ENCODE peak calls at places on chromosomes 6 and 20, in five cellular contexts. N is amygdala, L is mesenteric fat pad, W is IMR-90, G is fibroblast of lung. U is an unnamed sample.

GRCh38 chr6:1094306-1094705 is 217.6 kb upstream of the FOXQ1 start:
- DNase-seq in G (no peak), N (no peak), W (peak), L (no peak), U (no peak)

GRCh38 chr6:13496508-13497180 is 9.2 kb upstream of the GFOD1 start:
- DNase-seq in N (no peak), G (peak), W (no peak), L (no peak), U (no peak)

GRCh38 chr6:143232849-143233248 is 172.2 kb downstream of the AIG1 start:
- DNase-seq in G (peak), N (no peak), W (peak), L (no peak), U (no peak)

GRCh38 chr20:17655286-17655651 is 26.8 kb downstream of the RRBP1 start:
- DNase-seq in N (no peak), G (peak), L (no peak), W (no peak), U (no peak)

GRCh38 chr6:159716247-159717086 is 10.8 kb upstream of the WTAP start:
- DNase-seq in G (peak), L (no peak), W (peak), N (no peak), U (peak)

GRCh38 chr6:10529231-10529801 is 8.2 kb downstream of the GCNT2 start:
- DNase-seq in W (no peak), L (no peak), N (no peak), G (peak), U (no peak)

GRCh38 chr6:28659250-28659566 is 133.5 kb downstream of the GPX5 start:
- DNase-seq in W (no peak), G (no peak), L (no peak), N (no peak), U (no peak)

GRCh38 chr20:50957276-50957675 is 1.1 kb downstream of the DPM1 start:
- DNase-seq in G (peak), N (no peak), W (no peak), L (no peak), U (no peak)

GRCh38 chr6:48426636-48427035 is 315.6 kb upstream of the PTCHD4 start:
- DNase-seq in L (no peak), N (no peak), W (peak), G (peak), U (no peak)

GRCh38 chr20:34567885-34568865 is 9.7 kb downstream of the MAP1LC3A start:
- DNase-seq in W (no peak), L (no peak), N (no peak), G (no peak), U (no peak)

GRCh38 chr6:149254241-149254640 is 63.3 kb upstream of the TAB2 start:
- DNase-seq in L (no peak), G (no peak), W (no peak), N (no peak), U (no peak)

GRCh38 chr6:43453831-43454230 is 1.5 kb downstream of the DLK2 start:
- DNase-seq in L (no peak), N (no peak), G (no peak), W (no peak), U (no peak)

GRCh38 chr6:45454008-45454911 is 76.5 kb upstream of the SUPT3H start:
- DNase-seq in L (no peak), W (peak), G (peak), N (no peak), U (no peak)

GRCh38 chr20:10306440-10307358 is 88.1 kb downstream of the SNAP25 start:
- DNase-seq in N (no peak), G (peak), L (no peak), W (peak), U (no peak)

GRCh38 chr6:30768634-30769087 is 24.3 kb upstream of the IER3 start:
- DNase-seq in L (no peak), W (no peak), N (no peak), G (peak), U (no peak)

GRCh38 chr20:57207251-57207650 is 59.2 kb downstream of the BMP7 start:
- DNase-seq in W (no peak), N (no peak), L (no peak), G (no peak), U (no peak)

U was measured in hippocampal formation.